ENCODE peak calls at places on chromosomes 12 and 14, in five cellular contexts. G is mesothelial cell of epicardium, E is left ventricle myocardium inferior, A is fibroblast of the aortic adventitia, W is ascending aorta. M is an unnamed sample.

GRCh38 chr12:127293507-127294310 is 973.3 kb upstream of the TMEM132C start:
- DNase-seq in A (peak; percentile 66), G (peak; percentile 27), W (no peak), E (peak; percentile 30), M (peak; percentile 86)

GRCh38 chr14:68733086-68733621 is 59.7 kb downstream of the ZFP36L1 start:
- DNase-seq in A (no peak), G (no peak), E (no peak), W (peak; percentile 22), M (no peak)

GRCh38 chr12:21323736-21324135 is 11.0 kb downstream of the SLCO1A2 start:
- DNase-seq in G (no peak), E (no peak), W (no peak), A (no peak), M (no peak)

GRCh38 chr12:2960432-2960956 is 1.3 kb downstream of the TEAD4 start:
- DNase-seq in E (no peak), G (no peak), W (no peak), A (peak; percentile 39), M (no peak)

GRCh38 chr12:29073631-29074239 is 75.3 kb upstream of the FAR2 start:
- DNase-seq in A (peak; percentile 74), E (no peak), G (no peak), W (no peak), M (no peak)

GRCh38 chr14:48973136-48973535 is 613.0 kb downstream of the RPS29 start:
- DNase-seq in G (no peak), W (no peak), E (no peak), A (no peak), M (no peak)

GRCh38 chr14:99327458-99328250 is 55.7 kb upstream of the BCL11B start:
- DNase-seq in G (no peak), A (no peak), E (no peak), W (no peak), M (peak; percentile 70)

GRCh38 chr12:8446642-8447547 is 8.9 kb upstream of the CLEC6A start:
- DNase-seq in E (no peak), W (no peak), G (no peak), A (no peak), M (no peak)

GRCh38 chr12:2149091-2149490 is 96.3 kb downstream of the CACNA1C start:
- DNase-seq in G (no peak), A (peak; percentile 63), W (no peak), E (no peak), M (no peak)

GRCh38 chr12:6204533-6205143 is 4.4 kb downstream of the CD9 start:
- DNase-seq in W (no peak), E (no peak), G (no peak), A (peak; percentile 47), M (no peak)

GRCh38 chr14:64549805-64550538 is at the start of gene PPP1R36:
- DNase-seq in G (no peak), E (peak; percentile 34), W (no peak), A (no peak), M (no peak)

GRCh38 chr12:94282675-94283074 is 134.3 kb downstream of the PLXNC1 start:
- DNase-seq in E (no peak), W (no peak), G (no peak), A (no peak), M (no peak)

GRCh38 chr12:52650520-52651081 is 1.4 kb downstream of the KRT2 start:
- DNase-seq in W (no peak), G (no peak), E (no peak), A (no peak), M (no peak)

GRCh38 chr14:51653096-51653814 is 1.5 kb downstream of the FRMD6 start:
- DNase-seq in E (no peak), G (no peak), W (no peak), A (peak; percentile 91), M (no peak)

GRCh38 chr12:56007148-56007891 is 10.2 kb downstream of the SUOX start:
- DNase-seq in W (no peak), E (peak; percentile 89), A (peak; percentile 82), G (peak; percentile 77), M (peak; percentile 91)

GRCh38 chr14:77023001-77023996 is 5.2 kb downstream of the IRF2BPL start:
- DNase-seq in E (no peak), A (peak; percentile 55), W (no peak), G (no peak), M (no peak)

GRCh38 chr12:106428379-106428778 is 70.8 kb downstream of the POLR3B start:
- DNase-seq in G (no peak), W (no peak), A (peak; percentile 83), E (no peak), M (no peak)

GRCh38 chr12:28121433-28121832 is 68.8 kb upstream of the CCDC91 start:
- DNase-seq in A (no peak), G (no peak), E (no peak), W (no peak), M (no peak)

GRCh38 chr14:64444984-64445845 is 20.1 kb upstream of the AKAP5 start:
- DNase-seq in A (peak; percentile 47), E (no peak), G (no peak), W (no peak), M (peak; percentile 76)

GRCh38 chr14:101824339-101824727 is 62.8 kb downstream of the PPP2R5C start:
- DNase-seq in E (no peak), G (no peak), W (no peak), A (no peak), M (no peak)

GRCh38 chr12:53347905-53348304 is 11.8 kb upstream of the SP7 start:
- DNase-seq in A (no peak), E (no peak), G (no peak), W (no peak), M (no peak)

GRCh38 chr14:68607081-68607851 is 185.6 kb downstream of the ZFP36L1 start:
- DNase-seq in A (no peak), G (no peak), E (peak; percentile 39), W (no peak), M (no peak)

DNA sequence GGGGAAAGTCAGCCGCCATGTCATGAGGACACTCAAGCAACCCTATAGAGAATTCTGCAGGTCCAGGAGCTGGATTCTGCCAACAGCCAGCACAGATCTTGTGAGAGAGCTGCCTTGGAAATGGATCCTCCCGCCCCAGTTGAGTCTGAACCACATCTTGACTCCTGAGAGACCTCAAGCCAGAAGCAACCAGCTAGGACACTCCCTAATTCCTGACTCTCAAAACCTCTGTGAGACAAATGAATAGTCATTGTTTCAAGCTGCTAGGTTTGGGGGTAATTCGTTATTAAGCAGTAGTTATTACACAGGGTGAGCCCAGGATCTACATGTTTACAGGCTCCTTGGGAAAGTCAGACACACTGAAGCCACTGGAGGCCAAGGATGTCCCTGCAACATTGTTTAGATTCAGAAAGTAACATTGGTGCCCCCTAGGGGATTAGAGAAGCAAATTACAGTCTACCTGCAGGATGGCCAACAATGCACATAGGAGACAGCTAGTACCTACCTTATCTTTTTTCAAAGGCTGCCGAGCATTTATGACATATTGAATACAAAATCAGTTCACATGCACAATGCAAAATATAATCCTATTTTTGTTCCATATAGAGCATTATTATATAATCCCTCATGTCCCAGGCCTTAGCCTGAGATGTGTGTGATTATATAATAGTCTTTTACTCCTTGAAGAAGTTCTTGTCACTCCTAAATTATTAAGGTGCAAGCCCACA is 57.9 kb upstream of the FICD start:
- DNase-seq in A (peak; percentile 45), G (no peak), E (no peak), W (no peak), M (no peak)
- TF ChIP-seq CTCF in A (peak; percentile 59), G (peak; percentile 49), E (peak; percentile 82), W (peak; percentile 77), M (peak; percentile 76)

GRCh38 chr12:72271401-72271740 is 799 bp upstream of the TRHDE start:
- DNase-seq in A (no peak), E (no peak), W (no peak), G (peak; percentile 21), M (peak; percentile 83)
- TF ChIP-seq CTCF in A (no peak), E (no peak), W (no peak), G (no peak), M (peak; percentile 16)

GRCh38 chr14:104656014-104656714 is 33.3 kb upstream of the INF2 start:
- DNase-seq in A (no peak), W (no peak), G (no peak), E (no peak), M (no peak)
- TF ChIP-seq CTCF in A (no peak), W (no peak), G (no peak), E (no peak), M (no peak)

GRCh38 chr14:75147423-75148071 is 20.7 kb upstream of the NEK9 start:
- DNase-seq in G (no peak), W (peak; percentile 15), A (peak; percentile 87), E (peak; percentile 54), M (peak; percentile 90)
- TF ChIP-seq CTCF in G (no peak), W (peak; percentile 11), A (peak; percentile 66), E (peak; percentile 63), M (peak; percentile 71)